ENCODE peak calls at places on chromosomes 5 and 9, in four cellular contexts. Q is CD8-positive, alpha-beta T cell; E is GM23248; X is stomach. F is an unnamed sample. For H3K4me1, the result is how much of the 10 kb centered on the place peaks cover.

GRCh38 chr9:72788966-72789365 is 163.9 kb downstream of the ALDH1A1 start:
- DNase-seq in Q (no peak), E (peak), X (no peak), F (peak)

GRCh38 chr5:150412319-150413175 is at the start of gene CD74:
- DNase-seq in Q (peak), E (peak), X (peak), F (peak)

GRCh38 chr5:169146158-169146557 is 154.8 kb downstream of the SLIT3 start:
- DNase-seq in Q (no peak), E (peak), X (no peak), F (no peak)

GRCh38 chr5:60586307-60586901 is 113.6 kb downstream of the DEPDC1B start:
- DNase-seq in Q (no peak), E (peak), X (no peak), F (peak)

GRCh38 chr5:170220196-170220595 is 12.6 kb upstream of the C5orf58 start:
- DNase-seq in Q (no peak), E (no peak), X (no peak), F (no peak)

GRCh38 chr5:157860898-157861894 is 2.3 kb upstream of the CLINT1 start:
- DNase-seq in Q (no peak), E (no peak), X (no peak), F (no peak)

GRCh38 chr9:127742435-127743088 is 7.5 kb upstream of the TOR2A start:
- DNase-seq in Q (no peak), E (peak), X (peak), F (no peak)

GRCh38 chr5:147835386-147835798 is 3.9 kb upstream of the SPINK1 start:
- DNase-seq in Q (no peak), E (no peak), X (no peak), F (peak)

GRCh38 chr5:100900142-100900795 is 2.8 kb downstream of the ST8SIA4 start:
- DNase-seq in Q (peak), E (peak), X (peak), F (peak)

GRCh38 chr9:111691686-111692329 is 30.4 kb downstream of the GNG10 start:
- DNase-seq in Q (no peak), E (peak), X (no peak), F (peak)

GRCh38 chr5:126865299-126865698 is 88.4 kb downstream of the LMNB1 start:
- DNase-seq in Q (no peak), E (peak), X (no peak), F (peak)

GRCh38 chr9:80030801-80031200 is 459.0 kb downstream of the TLE4 start:
- DNase-seq in Q (no peak), E (no peak), X (no peak), F (peak)

GRCh38 chr5:180253036-180253824 is 38.7 kb downstream of the MAPK9 start:
- DNase-seq in Q (no peak), E (no peak), X (no peak), F (no peak)

GRCh38 chr5:144191461-144191860 is 20.8 kb downstream of the KCTD16 start:
- DNase-seq in Q (no peak), E (no peak), X (no peak), F (no peak)

GRCh38 chr5:72125271-72125670 is 18.0 kb downstream of the MAP1B start:
- DNase-seq in Q (no peak), E (no peak), X (no peak), F (no peak)

GRCh38 chr9:353077-353476 is 138.4 kb downstream of the DOCK8 start:
- DNase-seq in Q (no peak), E (no peak), X (no peak), F (no peak)

GRCh38 chr5:39024884-39025283 is 49.3 kb downstream of the RICTOR start:
- DNase-seq in Q (no peak), E (peak), X (no peak), F (no peak)

GRCh38 chr5:1169608-1170115 is 31.7 kb upstream of the SLC6A19 start:
- DNase-seq in Q (no peak), E (no peak), X (no peak), F (no peak)

GRCh38 chr5:31581498-31582099 is 49.5 kb downstream of the C5orf22 start:
- DNase-seq in Q (no peak), E (peak), X (no peak), F (peak)

GRCh38 chr5:14696851-14697250 is 32.3 kb downstream of the OTULIN start:
- DNase-seq in Q (no peak), E (no peak), X (no peak), F (no peak)

GRCh38 chr5:173907686-173908371 is 19.7 kb downstream of the CPEB4 start:
- DNase-seq in Q (no peak), E (peak), X (no peak), F (no peak)

GRCh38 chr9:28255174-28255573 is 681.9 kb upstream of the C9orf72 start:
- DNase-seq in Q (no peak), E (no peak), X (no peak), F (no peak)

GRCh38 chr9:91725651-91726050 is 224.4 kb downstream of the ROR2 start:
- DNase-seq in Q (no peak), E (no peak), X (no peak), F (no peak)

GRCh38 chr5:64767959-64768357 is 533 bp downstream of the SREK1IP1 start:
- DNase-seq in Q (peak), E (peak), X (no peak), F (no peak)

GRCh38 chr5:40736103-40736875 is 19.5 kb downstream of the TTC33 start:
- DNase-seq in Q (no peak), E (peak), X (no peak), F (peak)

GRCh38 chr9:81394816-81395215 is 294.5 kb downstream of the TLE1 start:
- DNase-seq in Q (no peak), E (no peak), X (no peak), F (no peak)

GRCh38 chr5:58773744-58774441 is 191.0 kb downstream of the RAB3C start:
- DNase-seq in Q (no peak), E (no peak), X (peak), F (no peak)

GRCh38 chr9:130225071-130225470 is 40.5 kb upstream of the HMCN2 start:
- DNase-seq in Q (no peak), E (no peak), X (no peak), F (no peak)

GRCh38 chr9:91677354-91677753 is 253.7 kb upstream of the NFIL3 start:
- DNase-seq in Q (no peak), E (no peak), X (no peak), F (peak)

GRCh38 chr5:80961376-80962281 is 1.5 kb downstream of the RASGRF2 start:
- DNase-seq in Q (no peak), E (no peak), X (no peak), F (no peak)

GRCh38 chr5:387491-388265 is 55.3 kb upstream of the EXOC3 start:
- DNase-seq in Q (no peak), E (no peak), X (no peak), F (no peak)

GRCh38 chr5:74433255-74434123 is 207.0 kb downstream of the ENC1 start:
- DNase-seq in Q (no peak), E (peak), X (no peak), F (no peak)

GRCh38 chr5:132491368-132492364 is 1.1 kb upstream of the IRF1 start:
- DNase-seq in Q (no peak), E (no peak), X (peak), F (no peak)

GRCh38 chr5:171152382-171152781 is 156.7 kb upstream of the TLX3 start:
- DNase-seq in Q (no peak), E (peak), X (no peak), F (peak)

GRCh38 chr5:36886791-36887190 is 10.2 kb downstream of the NIPBL start:
- DNase-seq in Q (no peak), E (no peak), X (no peak), F (no peak)

GRCh38 chr5:67010684-67011409 is 185.8 kb downstream of the CD180 start:
- DNase-seq in Q (no peak), E (peak), X (no peak), F (no peak)

GRCh38 chr5:134545070-134545868 is 19.8 kb downstream of the JADE2 start:
- DNase-seq in Q (no peak), E (no peak), X (no peak), F (no peak)

GRCh38 chr5:134547999-134548626 is 22.6 kb downstream of the JADE2 start:
- DNase-seq in Q (no peak), E (no peak), X (no peak), F (no peak)

GRCh38 chr5:134549714-134550113 is 24.2 kb downstream of the JADE2 start:
- DNase-seq in Q (no peak), E (peak), X (no peak), F (peak)

GRCh38 chr5:134550271-134551214 is 25.1 kb downstream of the JADE2 start:
- DNase-seq in Q (no peak), E (peak), X (peak), F (peak)

DNA sequence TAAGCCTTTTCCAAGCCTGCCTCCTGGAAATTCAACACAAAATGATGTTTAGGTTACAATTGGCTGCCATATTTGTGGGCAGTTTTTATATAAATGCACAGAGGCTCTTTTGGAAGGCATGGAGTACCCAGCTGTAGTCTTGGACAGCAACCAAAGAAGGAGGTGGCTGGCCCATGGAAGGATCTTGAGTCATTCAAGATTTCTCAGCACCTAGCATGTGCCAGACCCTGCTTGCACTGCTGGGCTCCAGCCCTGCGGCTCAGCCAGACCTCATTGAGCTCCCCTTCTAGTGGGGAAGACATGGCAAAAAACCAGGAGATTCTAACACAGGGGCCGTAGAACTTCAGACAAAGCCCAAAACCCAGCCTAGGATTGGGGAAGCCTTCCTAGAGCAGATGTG is 22.1 kb downstream of the JADE2 start:
- DNase-seq in Q (no peak), E (peak), X (peak), F (peak)
- H3K4me1 ChIP-seq in Q (under half), E (half or more), X (half or more), F (half or more)

DNA sequence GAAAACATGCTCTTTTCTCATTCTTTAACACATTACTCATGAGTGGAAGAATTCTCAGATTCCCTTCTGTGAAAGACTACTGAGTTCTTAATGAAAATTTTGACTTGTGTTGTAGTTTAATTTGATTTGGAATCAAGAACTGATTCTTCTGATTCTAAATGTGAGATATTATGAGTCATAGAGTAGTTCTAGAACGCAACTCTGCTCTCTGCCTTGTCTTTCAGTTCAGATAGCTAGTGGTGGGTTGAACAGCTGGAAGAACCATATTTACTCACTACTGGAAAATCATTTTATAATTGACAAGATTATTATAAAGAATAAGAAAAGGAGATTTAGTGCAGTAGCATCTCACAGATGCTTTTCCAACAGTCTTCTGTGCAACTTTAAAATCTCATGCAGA is 90.7 kb downstream of the VCAN start:
- DNase-seq in Q (no peak), E (peak), X (no peak), F (no peak)
- H3K4me3 ChIP-seq in Q (no peak), E (no peak), X (no peak), F (peak)

GRCh38 chr9:38036359-38037084 is 32.5 kb downstream of the SHB start:
- DNase-seq in Q (no peak), E (peak), X (no peak), F (peak)
- H3K4me1 ChIP-seq in Q (under half), E (under half), X (half or more), F (half or more)

GRCh38 chr9:88777498-88778312 is 213.6 kb upstream of the S1PR3 start:
- DNase-seq in Q (no peak), E (no peak), X (no peak), F (no peak)
- H3K4me3 ChIP-seq in Q (no peak), E (no peak), X (no peak), F (no peak)

GRCh38 chr5:138948391-138949222 is 73.5 kb upstream of the LRRTM2 start:
- DNase-seq in Q (no peak), E (no peak), X (no peak), F (no peak)

GRCh38 chr5:138947780-138948179 is 72.6 kb upstream of the LRRTM2 start:
- DNase-seq in Q (no peak), E (no peak), X (peak), F (no peak)

GRCh38 chr5:138946241-138946623 is 71.1 kb upstream of the LRRTM2 start:
- DNase-seq in Q (no peak), E (no peak), X (no peak), F (no peak)

GRCh38 chr5:138945421-138946240 is 70.5 kb upstream of the LRRTM2 start:
- DNase-seq in Q (no peak), E (no peak), X (no peak), F (no peak)

DNA sequence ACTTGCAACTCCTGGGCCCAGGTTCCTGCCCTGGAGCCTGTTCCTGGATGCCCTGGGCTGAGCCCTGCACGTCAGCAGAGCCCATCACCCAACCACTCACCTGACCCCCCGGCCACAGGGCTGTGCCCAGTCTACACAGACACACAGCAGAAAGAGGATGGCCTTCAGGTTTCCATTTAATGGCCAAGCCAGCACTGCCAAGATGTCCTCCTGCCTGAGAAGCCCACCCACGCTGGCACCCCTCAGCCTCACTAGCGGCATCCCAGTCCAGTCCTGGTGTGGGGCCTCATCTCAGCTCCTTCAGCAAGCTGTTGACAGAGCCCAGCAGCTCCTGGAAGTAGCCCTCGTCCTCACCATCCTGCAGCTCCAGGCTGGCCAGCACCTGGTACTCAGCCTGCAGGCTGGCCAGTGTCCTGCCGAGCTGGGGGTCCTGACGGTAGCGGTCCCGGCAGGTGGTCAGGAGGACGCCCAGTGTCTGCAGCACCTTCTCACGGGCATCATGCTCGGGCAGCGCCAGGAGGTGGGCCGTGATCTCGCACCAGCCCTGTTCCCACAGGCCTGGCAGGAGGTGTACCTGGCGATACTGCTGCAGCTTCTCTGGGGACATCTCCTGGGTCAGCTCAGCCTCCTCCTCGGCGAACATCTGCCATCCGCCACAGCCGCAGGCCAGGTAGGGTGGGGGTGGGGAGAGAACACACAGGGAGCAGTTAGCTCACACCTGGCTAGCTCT is 71.9 kb upstream of the LRRTM2 start:
- DNase-seq in Q (no peak), E (no peak), X (peak), F (no peak)
- H3K4me1 ChIP-seq in Q (under half), E (under half), X (under half), F (under half)

GRCh38 chr9:134227451-134228411 is 63.4 kb upstream of the RNU6ATAC start:
- DNase-seq in Q (no peak), E (no peak), X (no peak), F (no peak)

GRCh38 chr9:134226221-134226930 is 62.0 kb upstream of the RNU6ATAC start:
- DNase-seq in Q (no peak), E (peak), X (peak), F (peak)

GRCh38 chr9:134230092-134230941 is 66.0 kb upstream of the RNU6ATAC start:
- DNase-seq in Q (no peak), E (no peak), X (no peak), F (no peak)

GRCh38 chr9:134229466-134230091 is 65.2 kb upstream of the RNU6ATAC start:
- DNase-seq in Q (no peak), E (no peak), X (no peak), F (no peak)

GRCh38 chr9:134228649-134229048 is 64.3 kb upstream of the RNU6ATAC start:
- DNase-seq in Q (no peak), E (no peak), X (no peak), F (no peak)
- H3K4me3 ChIP-seq in Q (no peak), E (no peak), X (no peak), F (no peak)

DNA sequence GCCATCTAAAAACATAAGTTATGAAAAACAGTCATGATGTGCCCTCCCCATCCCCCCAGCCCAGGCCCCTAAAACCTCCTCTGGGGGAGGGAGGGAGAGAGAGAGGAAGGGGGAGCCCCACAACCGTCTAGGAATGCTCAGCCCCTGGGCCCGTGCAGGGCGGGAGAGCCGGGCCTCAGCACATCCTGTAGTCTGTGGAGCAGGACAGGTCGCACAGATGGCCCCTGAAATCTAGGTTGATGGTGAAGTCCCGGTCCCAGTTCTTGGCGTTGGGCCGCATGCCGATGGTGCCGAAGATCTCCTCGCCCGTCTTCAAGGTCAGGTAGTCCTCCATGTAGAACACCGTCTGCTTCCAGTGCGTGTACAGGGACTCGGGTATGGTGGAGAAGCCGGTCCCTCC is 38.1 kb downstream of the RAB24 start:
- DNase-seq in Q (no peak), E (no peak), X (no peak), F (no peak)
- H3K4me1 ChIP-seq in Q (under half), E (under half), X (under half), F (under half)